ENCODE peak calls at places on chromosomes 5 and 9, in seven cellular contexts. O is NB4, U is T47D, L is activated T-helper 1 cell treated with Interleukin-2 at 50 U/mL for 16 hours, R is psoas muscle, Y is heart right ventricle, C is transverse colon. F is an unnamed sample.

GRCh38 chr5:160466889-160467554 is 45.4 kb downstream of the PTTG1 start:
- DNase-seq in O (peak), U (no peak), L (no peak), R (no peak), Y (no peak), C (no peak), F (no peak)

GRCh38 chr9:9341203-9341602 is 1271.6 kb downstream of the PTPRD start:
- DNase-seq in O (no peak), U (no peak), L (no peak), R (no peak), Y (no peak), C (no peak), F (no peak)

GRCh38 chr5:80474929-80475328 is 13.0 kb upstream of the FAM151B start:
- DNase-seq in O (no peak), U (no peak), L (no peak), R (no peak), Y (no peak), C (no peak), F (no peak)

GRCh38 chr5:158811921-158812320 is 287.8 kb downstream of the EBF1 start:
- DNase-seq in O (no peak), U (no peak), L (no peak), R (no peak), Y (no peak), C (no peak), F (no peak)

GRCh38 chr5:37723147-37723961 is 116.5 kb downstream of the GDNF start:
- DNase-seq in O (peak), U (no peak), L (no peak), R (peak), Y (no peak), C (no peak), F (no peak)

GRCh38 chr5:72608297-72608696 is 101.1 kb upstream of the ZNF366 start:
- DNase-seq in O (no peak), U (no peak), L (no peak), R (no peak), Y (no peak), C (no peak), F (no peak)

GRCh38 chr5:73373814-73374510 is 74.6 kb downstream of the FOXD1 start:
- DNase-seq in O (no peak), U (no peak), L (no peak), R (no peak), Y (no peak), C (no peak), F (no peak)

GRCh38 chr5:53714324-53715010 is 154.0 kb downstream of the NDUFS4 start:
- DNase-seq in O (no peak), U (no peak), L (no peak), R (no peak), Y (no peak), C (no peak), F (no peak)

GRCh38 chr5:59361454-59361853 is 532.1 kb downstream of the PDE4D start:
- DNase-seq in O (peak), U (peak), L (no peak), R (no peak), Y (no peak), C (no peak), F (no peak)

GRCh38 chr5:50658243-50658642 is 8.2 kb upstream of the PARP8 start:
- DNase-seq in O (peak), U (no peak), L (no peak), R (no peak), Y (no peak), C (no peak), F (no peak)

GRCh38 chr9:104944356-104944755 is 16.4 kb upstream of the ABCA1 start:
- DNase-seq in O (peak), U (no peak), L (no peak), R (no peak), Y (no peak), C (no peak), F (no peak)

GRCh38 chr5:55897905-55898304 is 46.7 kb downstream of the IL31RA start:
- DNase-seq in O (peak), U (no peak), L (no peak), R (peak), Y (peak), C (no peak), F (peak)

GRCh38 chr5:175657593-175658271 is at the start of gene HRH2:
- DNase-seq in O (peak), U (peak), L (peak), R (peak), Y (peak), C (peak), F (peak)

GRCh38 chr5:154624341-154624740 is 130.8 kb upstream of the LARP1 start:
- DNase-seq in O (no peak), U (no peak), L (no peak), R (no peak), Y (no peak), C (no peak), F (no peak)

GRCh38 chr5:174793684-174794328 is 69.4 kb downstream of the MSX2 start:
- DNase-seq in O (peak), U (peak), L (peak), R (peak), Y (peak), C (peak), F (peak)

GRCh38 chr5:137300411-137301240 is 198.5 kb downstream of the SPOCK1 start:
- DNase-seq in O (no peak), U (no peak), L (no peak), R (no peak), Y (no peak), C (no peak), F (no peak)

GRCh38 chr5:43685271-43685950 is 82.4 kb downstream of the NNT start:
- DNase-seq in O (no peak), U (no peak), L (no peak), R (no peak), Y (no peak), C (no peak), F (no peak)

GRCh38 chr5:170809551-170809950 is 26.0 kb downstream of the GABRP start:
- DNase-seq in O (no peak), U (peak), L (no peak), R (no peak), Y (no peak), C (peak), F (no peak)

GRCh38 chr5:81925012-81925411 is 46.8 kb upstream of the ATG10 start:
- DNase-seq in O (no peak), U (no peak), L (no peak), R (no peak), Y (no peak), C (no peak), F (no peak)

GRCh38 chr9:19948021-19948420 is 159.2 kb upstream of the SLC24A2 start:
- DNase-seq in O (no peak), U (no peak), L (no peak), R (no peak), Y (no peak), C (no peak), F (no peak)

GRCh38 chr5:60435808-60436207 is 264.2 kb downstream of the DEPDC1B start:
- DNase-seq in O (no peak), U (no peak), L (no peak), R (no peak), Y (no peak), C (no peak), F (no peak)

GRCh38 chr5:139262414-139263139 is 31.0 kb upstream of the MATR3 start:
- DNase-seq in O (peak), U (peak), L (peak), R (peak), Y (peak), C (peak), F (peak)

GRCh38 chr9:11199335-11199734 is 586.5 kb upstream of the PTPRD start:
- DNase-seq in O (no peak), U (no peak), L (no peak), R (no peak), Y (no peak), C (no peak), F (no peak)

GRCh38 chr9:15570769-15571168 is 17.9 kb downstream of the CCDC171 start:
- DNase-seq in O (no peak), U (no peak), L (no peak), R (no peak), Y (no peak), C (no peak), F (no peak)

GRCh38 chr5:131230406-131230805 is 33.4 kb upstream of the CDC42SE2 start:
- DNase-seq in O (peak), U (no peak), L (no peak), R (no peak), Y (no peak), C (no peak), F (no peak)

GRCh38 chr5:68139601-68140441 is 75.7 kb upstream of the PIK3R1 start:
- DNase-seq in O (no peak), U (no peak), L (no peak), R (no peak), Y (no peak), C (no peak), F (no peak)

GRCh38 chr5:109053995-109054417 is 306.3 kb downstream of the FER start:
- DNase-seq in O (no peak), U (no peak), L (no peak), R (no peak), Y (no peak), C (no peak), F (no peak)

GRCh38 chr5:116573617-116574431 is 799 bp downstream of the SEMA6A start:
- DNase-seq in O (no peak), U (peak), L (no peak), R (peak), Y (peak), C (peak), F (peak)

GRCh38 chr5:133316346-133317343 is 264.8 kb downstream of the HSPA4 start:
- DNase-seq in O (peak), U (no peak), L (no peak), R (no peak), Y (no peak), C (no peak), F (no peak)

GRCh38 chr9:12775373-12775962 is 648 bp downstream of the LURAP1L start:
- DNase-seq in O (no peak), U (no peak), L (no peak), R (peak), Y (peak), C (peak), F (peak)

GRCh38 chr5:118857700-118858099 is 130.6 kb downstream of the DTWD2 start:
- DNase-seq in O (peak), U (no peak), L (no peak), R (no peak), Y (no peak), C (no peak), F (no peak)

GRCh38 chr5:17305964-17306725 is 88.7 kb downstream of the BASP1 start:
- DNase-seq in O (no peak), U (peak), L (no peak), R (no peak), Y (peak), C (peak), F (peak)

GRCh38 chr9:133581553-133582343 is 27.4 kb downstream of the FAM163B start:
- DNase-seq in O (no peak), U (no peak), L (no peak), R (no peak), Y (peak), C (no peak), F (peak)

GRCh38 chr9:96620155-96620514 is 492 bp upstream of the CDC14B start:
- DNase-seq in O (no peak), U (no peak), L (no peak), R (no peak), Y (no peak), C (no peak), F (no peak)

GRCh38 chr9:111630182-111631070 is 708 bp upstream of the DNAJC25 start:
- DNase-seq in O (no peak), U (no peak), L (no peak), R (no peak), Y (no peak), C (no peak), F (no peak)

GRCh38 chr5:128409401-128409800 is 128.6 kb downstream of the FBN2 start:
- DNase-seq in O (no peak), U (no peak), L (no peak), R (no peak), Y (no peak), C (no peak), F (no peak)

F was measured in left cardiac atrium.